ENCODE peak calls at places on chromosomes 3 and 15, in eight cellular contexts. B is spleen, Y is sigmoid colon, F is GM23338, T is suprapubic skin, K is GM12878, L is esophagus muscularis mucosa, R is breast epithelium. M is an unnamed sample.

GRCh38 chr15:49492834-49493233 is 69.8 kb downstream of the FGF7 start:
- DNase-seq in Y (no peak), K (no peak), T (no peak), R (no peak), B (no peak), L (no peak), F (no peak), M (no peak)

GRCh38 chr3:77464106-77464688 is 424.3 kb downstream of the ROBO2 start:
- DNase-seq in K (no peak), F (no peak), Y (no peak), B (no peak), R (no peak), L (no peak), T (no peak), M (no peak)

GRCh38 chr15:60351066-60351465 is 46.7 kb downstream of the ANXA2 start:
- DNase-seq in F (no peak), Y (no peak), L (no peak), K (no peak), R (no peak), B (no peak), T (no peak), M (no peak)

GRCh38 chr15:45126535-45127158 is 3.0 kb downstream of the DUOXA1 start:
- DNase-seq in F (peak), K (no peak), R (no peak), L (no peak), Y (no peak), T (no peak), B (no peak), M (no peak)

GRCh38 chr3:99269606-99270355 is 368.3 kb upstream of the DCBLD2 start:
- DNase-seq in R (no peak), F (no peak), Y (peak), L (peak), K (no peak), B (no peak), T (peak), M (no peak)

GRCh38 chr15:34754171-34754580 is 622 bp downstream of the GJD2 start:
- DNase-seq in F (peak), K (no peak), Y (no peak), T (no peak), L (no peak), B (no peak), R (no peak), M (no peak)

GRCh38 chr3:32969656-32970055 is 18.2 kb downstream of the CCR4 start:
- DNase-seq in R (no peak), F (no peak), B (no peak), L (no peak), T (no peak), Y (no peak), K (no peak), M (no peak)

GRCh38 chr3:14432996-14433572 is 30.7 kb downstream of the SLC6A6 start:
- DNase-seq in K (no peak), Y (no peak), F (no peak), L (no peak), B (peak), T (no peak), R (no peak), M (no peak)

GRCh38 chr3:111967651-111968274 is 11.1 kb upstream of the ABHD10 start:
- DNase-seq in Y (peak), T (peak), L (peak), F (peak), B (peak), K (no peak), R (peak), M (no peak)

GRCh38 chr3:143973352-143974021 is 1.9 kb downstream of the DIPK2A start:
- DNase-seq in T (no peak), L (no peak), K (no peak), B (no peak), Y (no peak), F (no peak), R (no peak), M (no peak)

GRCh38 chr3:189249987-189250386 is 78.2 kb downstream of the TPRG1 start:
- DNase-seq in K (no peak), B (no peak), L (no peak), R (no peak), F (no peak), T (no peak), Y (no peak), M (no peak)

GRCh38 chr15:52164631-52165265 is 26.4 kb downstream of the GNB5 start:
- DNase-seq in L (no peak), R (no peak), K (no peak), B (no peak), F (no peak), Y (no peak), T (no peak), M (no peak)

GRCh38 chr3:49644684-49645083 is 29.5 kb upstream of the APEH start:
- DNase-seq in T (no peak), R (no peak), B (peak), Y (no peak), K (no peak), L (no peak), F (no peak), M (no peak)

GRCh38 chr15:25568751-25569150 is 129.9 kb upstream of the UBE3A start:
- DNase-seq in L (no peak), B (no peak), R (no peak), Y (peak), K (no peak), F (no peak), T (no peak), M (no peak)

GRCh38 chr3:42900731-42901420 is 5.1 kb upstream of the ZNF662 start:
- DNase-seq in R (no peak), T (no peak), F (no peak), Y (no peak), B (no peak), K (no peak), L (no peak), M (no peak)

GRCh38 chr3:46386206-46386605 is 15.5 kb downstream of the CCR5 start:
- DNase-seq in L (no peak), T (no peak), R (no peak), K (no peak), Y (no peak), F (no peak), B (no peak), M (peak)

GRCh38 chr15:100544946-100545345 is 16.2 kb upstream of the CERS3 start:
- DNase-seq in T (no peak), K (no peak), R (no peak), Y (no peak), L (no peak), F (no peak), B (no peak), M (no peak)

GRCh38 chr3:131401978-131402377 is 20.4 kb downstream of the NUDT16 start:
- DNase-seq in F (no peak), T (no peak), Y (no peak), R (no peak), K (no peak), L (no peak), B (no peak), M (no peak)

GRCh38 chr3:12785096-12785495 is 11.4 kb upstream of the CAND2 start:
- DNase-seq in Y (no peak), R (no peak), K (no peak), L (no peak), F (peak), T (no peak), B (no peak), M (no peak)

GRCh38 chr15:72184165-72184811 is 13.3 kb downstream of the GRAMD2A start:
- DNase-seq in K (no peak), L (no peak), Y (no peak), B (peak), F (peak), R (no peak), T (peak), M (peak)

GRCh38 chr3:42635111-42635510 is 18.4 kb upstream of the ZBTB47 start:
- DNase-seq in B (no peak), F (peak), Y (no peak), T (no peak), R (no peak), L (no peak), K (no peak), M (no peak)

GRCh38 chr15:85749261-85750151 is 45.2 kb downstream of the KLHL25 start:
- DNase-seq in B (peak), T (peak), L (no peak), K (no peak), F (no peak), Y (peak), R (peak), M (no peak)

GRCh38 chr3:55207744-55208143 is 279.4 kb downstream of the WNT5A start:
- DNase-seq in L (no peak), F (no peak), K (no peak), B (no peak), R (no peak), Y (no peak), T (no peak), M (no peak)

GRCh38 chr3:193857996-193858395 is 265.0 kb downstream of the OPA1 start:
- DNase-seq in R (no peak), B (no peak), Y (peak), K (no peak), L (no peak), T (no peak), F (no peak), M (peak)

GRCh38 chr15:52100807-52101206 is 11.8 kb downstream of the BCL2L10 start:
- DNase-seq in L (no peak), B (peak), Y (peak), F (no peak), R (no peak), K (peak), T (peak), M (no peak)

GRCh38 chr15:55823699-55824098 is 80.7 kb upstream of the PRTG start:
- DNase-seq in B (no peak), T (no peak), R (no peak), Y (no peak), K (no peak), F (no peak), L (no peak), M (no peak)

GRCh38 chr15:27589260-27589659 is 509.9 kb downstream of the OCA2 start:
- DNase-seq in T (no peak), F (no peak), Y (no peak), L (peak), B (no peak), K (no peak), R (no peak), M (no peak)

GRCh38 chr3:62188547-62189375 is 184.6 kb downstream of the FEZF2 start:
- DNase-seq in R (peak), T (peak), L (no peak), F (peak), B (peak), K (no peak), Y (peak), M (no peak)

GRCh38 chr3:68007621-68008226 is 353.3 kb upstream of the SUCLG2 start:
- DNase-seq in F (peak), R (no peak), K (no peak), B (no peak), T (no peak), L (no peak), Y (no peak), M (peak)

GRCh38 chr15:45638641-45639040 is 3.8 kb downstream of the SQOR start:
- DNase-seq in R (no peak), B (no peak), T (no peak), Y (no peak), L (no peak), F (no peak), K (no peak), M (no peak)

DNA sequence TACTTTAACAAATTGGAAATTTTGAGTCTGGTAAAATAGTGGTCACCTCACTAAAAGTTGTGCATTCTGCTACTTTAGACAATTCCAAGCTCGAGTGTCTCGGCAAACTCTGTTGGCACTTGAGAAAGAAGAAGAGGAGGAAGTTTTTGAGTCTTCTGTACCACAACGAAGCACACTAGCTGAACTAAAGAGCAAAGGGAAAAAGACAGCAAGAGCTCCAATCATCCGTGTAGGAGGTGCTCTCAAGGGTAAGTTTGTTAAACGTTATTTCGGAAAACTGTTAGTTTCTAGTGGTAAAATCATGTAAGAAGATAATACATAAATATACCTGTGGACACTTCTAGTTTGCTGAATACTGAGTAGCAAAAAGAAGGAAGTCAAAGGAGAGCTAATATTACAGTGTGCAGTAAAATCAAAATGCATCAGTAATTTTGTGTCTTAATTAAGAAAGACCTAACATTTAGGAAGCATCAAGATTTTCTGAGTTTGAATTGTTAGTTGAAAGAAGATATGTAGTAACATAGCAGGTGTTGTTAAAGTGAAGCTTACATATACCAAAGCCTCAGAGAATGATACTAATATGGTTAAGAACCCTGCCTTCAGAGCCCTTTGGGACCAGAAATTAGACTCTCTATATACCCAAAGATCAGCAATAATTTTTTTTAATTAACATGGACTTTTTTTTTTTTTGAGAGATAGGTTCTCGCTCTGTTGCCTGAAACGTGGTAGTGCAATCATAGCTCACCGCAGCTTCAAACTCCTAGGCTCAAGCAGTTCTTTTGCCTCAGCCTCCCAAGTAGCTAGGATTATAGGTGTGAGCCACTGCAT is 23.0 kb downstream of the BUB1B start:
- DNase-seq in L (no peak), F (no peak), B (no peak), Y (no peak), T (no peak), R (no peak), K (no peak), M (no peak)
- TF ChIP-seq CTCF in L (no peak), F (no peak), B (no peak), Y (no peak), T (no peak), R (no peak), K (no peak), M (no peak)

GRCh38 chr3:4462641-4463040 is 4.4 kb downstream of the SUMF1 start:
- DNase-seq in F (no peak), K (no peak), L (no peak), B (no peak), T (no peak), R (no peak), Y (no peak), M (no peak)
- TF ChIP-seq POLR2AphosphoS5 in F (no peak), K (no peak), L (no peak), B (no peak), T (no peak), R (no peak), Y (no peak), M (no peak)

DNA sequence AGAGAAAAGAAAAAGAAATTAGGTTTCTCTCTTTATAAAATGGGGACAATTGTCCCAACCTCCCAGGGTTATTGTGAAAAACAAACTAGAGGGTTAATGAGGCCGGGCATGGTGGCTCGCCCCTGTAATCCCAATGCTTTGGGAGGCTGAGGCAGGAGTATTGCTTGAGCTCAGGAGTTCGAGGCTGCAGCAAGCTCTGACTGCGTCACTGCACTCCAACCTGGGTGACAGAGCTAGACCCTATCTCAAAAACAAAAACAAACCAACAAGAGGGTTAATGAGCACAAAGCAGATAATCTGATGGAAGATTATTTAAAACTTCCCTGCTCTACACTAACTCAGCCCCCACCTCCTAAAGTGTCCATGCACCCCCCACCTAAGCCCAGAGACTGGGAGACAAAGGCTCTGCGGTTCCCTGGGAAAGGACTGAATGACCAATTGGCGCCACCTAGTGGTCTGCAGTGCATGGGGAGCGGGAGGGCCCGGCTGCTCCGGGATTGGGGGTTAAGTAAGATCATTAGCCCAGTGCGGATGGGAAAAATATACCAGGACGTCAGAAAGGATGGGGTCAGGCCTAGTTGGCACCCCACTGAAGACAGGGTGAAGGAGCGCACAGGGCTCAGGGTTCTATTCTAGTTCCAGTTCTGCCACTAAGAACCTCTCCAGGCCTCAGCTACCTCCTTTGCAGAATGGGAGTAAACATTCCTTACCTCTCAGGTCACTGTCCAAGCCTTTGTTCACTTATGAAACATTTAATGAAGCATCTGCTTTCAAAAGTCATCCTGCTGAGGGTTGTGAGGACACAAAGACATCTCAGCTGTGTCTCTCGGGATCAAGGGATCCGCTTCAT is 15.6 kb downstream of the PIF1 start:
- DNase-seq in T (peak), B (peak), F (peak), Y (peak), L (no peak), K (no peak), R (peak), M (peak)
- TF ChIP-seq CTCF in T (peak), B (peak), F (peak), Y (peak), L (peak), K (peak), R (peak), M (peak)

DNA sequence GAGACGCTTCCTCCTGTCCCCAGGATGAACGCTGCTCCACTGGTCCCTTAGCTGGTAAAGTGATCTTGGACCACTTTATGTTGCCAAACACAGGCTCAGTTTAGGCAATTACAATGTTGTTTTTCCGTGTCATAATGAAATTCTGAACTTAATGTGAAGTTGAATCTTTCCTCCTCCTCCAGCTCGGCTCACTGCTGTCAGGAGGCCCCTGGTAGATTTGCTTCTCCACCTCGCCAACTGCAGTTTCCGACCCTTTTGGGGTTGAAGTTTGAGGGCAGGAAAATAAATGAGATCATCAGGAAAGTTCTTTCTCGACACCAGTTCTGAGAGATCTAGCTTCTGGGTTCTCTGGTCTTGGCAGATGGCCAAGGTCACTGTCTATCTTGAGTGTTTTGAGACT is 27.8 kb downstream of the CFAP161 start:
- DNase-seq in F (no peak), Y (no peak), L (no peak), R (no peak), B (no peak), T (no peak), K (no peak), M (no peak)
- TF ChIP-seq POLR2AphosphoS5 in F (no peak), Y (no peak), L (no peak), R (no peak), B (no peak), T (no peak), K (no peak), M (no peak)

GRCh38 chr3:103609472-103609871 is 1174.7 kb downstream of the ZPLD1 start:
- DNase-seq in F (no peak), Y (no peak), L (no peak), B (no peak), T (no peak), K (no peak), R (no peak), M (no peak)
- TF ChIP-seq CTCF in F (peak), Y (no peak), L (no peak), B (no peak), T (no peak), K (no peak), R (no peak), M (no peak)

GRCh38 chr3:185824467-185825378 is at the start of gene IGF2BP2:
- DNase-seq in L (no peak), B (peak), F (peak), K (no peak), T (peak), Y (peak), R (peak), M (peak)
- TF ChIP-seq POLR2AphosphoS5 in L (peak), B (peak), F (peak), K (no peak), T (no peak), Y (peak), R (peak), M (peak)

M was measured in upper lobe of left lung.